ENCODE peak calls at places on chromosomes 11 and 22, in six cellular contexts. C is HCT116, J is K562, I is HepG2, P is H1, H is GM12878. W is an unnamed sample.

GRCh38 chr22:47304854-47305253 is 542.4 kb downstream of the TBC1D22A start:
- DNase-seq in C (no peak), J (no peak), I (no peak), P (no peak), H (no peak), W (no peak)

GRCh38 chr22:48663297-48663696 is 1164.4 kb downstream of the BRD1 start:
- DNase-seq in C (peak), J (peak), I (peak), P (no peak), H (no peak), W (no peak)

GRCh38 chr11:69880041-69880802 is 61.0 kb upstream of the FGF3 start:
- DNase-seq in C (no peak), J (no peak), I (no peak), P (peak), H (no peak), W (no peak)

GRCh38 chr11:115636686-115637555 is 132.7 kb upstream of the CADM1 start:
- DNase-seq in C (no peak), J (no peak), I (no peak), P (no peak), H (no peak), W (no peak)

GRCh38 chr22:35451602-35452001 is 51.7 kb downstream of the MCM5 start:
- DNase-seq in C (no peak), J (no peak), I (no peak), P (no peak), H (no peak), W (no peak)

GRCh38 chr11:126465573-126466287 is 110.2 kb downstream of the ST3GAL4 start:
- DNase-seq in C (no peak), J (no peak), I (no peak), P (no peak), H (peak), W (no peak)

GRCh38 chr11:45921561-45922424 is 663 bp upstream of the LARGE2 start:
- DNase-seq in C (no peak), J (no peak), I (peak), P (peak), H (no peak), W (peak)

GRCh38 chr11:117409511-117409910 is 81.9 kb downstream of the CEP164 start:
- DNase-seq in C (no peak), J (no peak), I (no peak), P (no peak), H (no peak), W (no peak)

GRCh38 chr11:44445500-44446340 is 119.7 kb upstream of the CD82 start:
- DNase-seq in C (no peak), J (no peak), I (no peak), P (no peak), H (no peak), W (peak)

GRCh38 chr11:19368726-19369364 is 128.1 kb upstream of the E2F8 start:
- DNase-seq in C (no peak), J (no peak), I (no peak), P (no peak), H (no peak), W (no peak)

GRCh38 chr11:36306888-36307287 is 10.8 kb downstream of the PRR5L start:
- DNase-seq in C (peak), J (no peak), I (peak), P (no peak), H (no peak), W (peak)

GRCh38 chr11:35177370-35177769 is 38.4 kb downstream of the CD44 start:
- DNase-seq in C (no peak), J (no peak), I (no peak), P (no peak), H (no peak), W (no peak)

GRCh38 chr11:7900686-7901085 is 30.4 kb downstream of the OR10A6 start:
- DNase-seq in C (no peak), J (no peak), I (no peak), P (no peak), H (no peak), W (no peak)

GRCh38 chr11:118401880-118402590 is 629 bp downstream of the ATP5MG start:
- DNase-seq in C (no peak), J (no peak), I (peak), P (peak), H (no peak), W (peak)

GRCh38 chr22:48423481-48423901 is 1404.2 kb downstream of the BRD1 start:
- DNase-seq in C (no peak), J (no peak), I (no peak), P (no peak), H (no peak), W (no peak)

GRCh38 chr22:50600967-50601668 is 525 bp downstream of the MAPK8IP2 start:
- DNase-seq in C (no peak), J (no peak), I (no peak), P (peak), H (no peak), W (no peak)

GRCh38 chr11:18312663-18313420 is 9.1 kb downstream of the HPS5 start:
- DNase-seq in C (no peak), J (no peak), I (no peak), P (no peak), H (no peak), W (no peak)

GRCh38 chr11:23112987-23113886 is 253.0 kb upstream of the CCDC179 start:
- DNase-seq in C (no peak), J (peak), I (peak), P (peak), H (no peak), W (peak)

GRCh38 chr11:13040969-13041561 is 31.9 kb downstream of the RASSF10 start:
- DNase-seq in C (no peak), J (no peak), I (no peak), P (no peak), H (no peak), W (no peak)

GRCh38 chr11:33655842-33656600 is 44.6 kb downstream of the C11orf91 start:
- DNase-seq in C (no peak), J (no peak), I (no peak), P (peak), H (peak), W (no peak)

GRCh38 chr11:46238967-46239800 is 38.3 kb upstream of the CREB3L1 start:
- DNase-seq in C (peak), J (peak), I (peak), P (peak), H (no peak), W (peak)

GRCh38 chr11:70760416-70761020 is 362.2 kb downstream of the CTTN start:
- DNase-seq in C (no peak), J (no peak), I (no peak), P (no peak), H (no peak), W (no peak)

GRCh38 chr11:76129729-76130128 is 76.6 kb downstream of the WNT11 start:
- DNase-seq in C (no peak), J (no peak), I (no peak), P (no peak), H (no peak), W (no peak)

DNA sequence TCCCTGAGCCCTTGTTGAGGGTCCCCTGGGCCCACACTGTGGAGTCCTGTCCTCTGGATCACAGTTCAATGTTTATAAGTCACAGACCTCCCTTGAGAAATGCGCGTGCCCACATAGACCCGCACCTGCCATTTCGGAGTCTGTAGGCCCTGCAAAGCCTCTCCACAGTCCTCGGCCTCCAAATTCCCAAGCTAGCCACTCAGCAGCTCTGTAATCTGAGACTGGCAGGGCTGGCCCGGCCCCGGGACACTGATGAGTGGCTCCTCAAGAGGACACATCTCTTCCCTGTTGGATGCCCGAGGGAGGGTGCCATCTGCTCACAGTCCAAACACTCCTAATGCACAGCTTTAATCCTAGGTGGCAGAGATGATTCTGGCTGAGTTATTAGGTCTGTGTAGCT is 39.1 kb downstream of the B3GAT1 start:
- DNase-seq in C (no peak), J (no peak), I (no peak), P (no peak), H (no peak), W (peak)
- TF ChIP-seq JUND in C (no peak), J (no peak), I (no peak), P (no peak), H (no peak), W (no peak)

GRCh38 chr11:128482092-128482491 is 105.3 kb downstream of the ETS1 start:
- DNase-seq in C (no peak), J (no peak), I (no peak), P (no peak), H (no peak), W (no peak)
- TF ChIP-seq JUND in C (no peak), J (no peak), I (no peak), P (no peak), H (no peak), W (no peak)

GRCh38 chr11:100687630-100688395 is 725 bp downstream of the ARHGAP42 start:
- DNase-seq in C (peak), J (peak), I (peak), P (peak), H (no peak), W (peak)
- TF ChIP-seq JUND in C (no peak), J (no peak), I (no peak), P (no peak), H (no peak), W (no peak)

DNA sequence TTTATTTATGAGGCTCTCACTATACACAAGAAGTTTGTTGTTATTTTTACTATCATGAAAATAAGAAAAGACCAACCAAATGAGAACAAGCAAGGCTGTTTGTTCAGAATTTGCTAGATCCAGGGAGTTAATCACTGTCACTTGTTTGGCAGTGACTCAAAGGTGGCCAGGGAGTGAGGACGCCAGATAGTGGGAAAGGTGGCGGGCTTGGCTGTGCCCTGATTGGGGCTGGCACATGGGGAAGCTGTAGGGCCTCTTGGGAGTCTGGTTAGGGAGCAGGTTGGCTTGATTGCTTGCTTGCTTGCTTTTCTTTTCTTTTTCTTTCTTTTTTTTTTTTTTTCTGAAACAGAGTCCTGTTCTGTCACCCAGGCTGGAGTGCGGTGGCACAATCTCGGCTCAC is 53.1 kb upstream of the SLC22A12 start:
- DNase-seq in C (no peak), J (no peak), I (no peak), P (no peak), H (no peak), W (no peak)
- TF ChIP-seq JUND in C (no peak), J (no peak), I (no peak), P (no peak), H (no peak), W (no peak)

DNA sequence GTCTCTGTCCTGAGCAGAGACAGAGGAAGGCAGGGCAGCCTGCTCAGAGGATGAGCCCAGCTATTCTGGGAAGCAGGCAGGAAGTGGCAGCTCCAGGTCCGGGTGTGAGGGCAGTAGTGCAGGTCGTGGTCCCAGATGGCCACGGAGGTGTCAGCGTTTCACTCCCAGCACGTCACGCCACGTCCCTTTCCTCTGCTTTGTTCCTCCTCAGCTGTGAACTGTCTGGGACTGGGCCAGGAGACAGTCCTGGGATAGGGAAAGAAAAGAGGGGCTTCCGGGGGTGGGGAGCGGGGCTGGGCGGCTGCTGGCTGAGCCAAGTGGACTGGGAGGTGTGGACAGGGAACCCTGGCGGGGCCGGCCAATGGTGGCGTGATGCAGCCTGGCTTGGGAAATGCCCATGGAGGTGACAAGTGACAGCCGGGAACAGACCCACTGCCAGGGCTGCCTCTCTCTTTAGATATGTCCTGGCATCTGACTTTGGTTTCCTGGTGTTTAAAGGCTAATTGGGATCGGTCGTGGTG is 64.7 kb downstream of the KCNQ1 start:
- DNase-seq in C (no peak), J (peak), I (no peak), P (no peak), H (no peak), W (no peak)
- TF ChIP-seq JUND in C (no peak), J (no peak), I (no peak), P (no peak), H (no peak), W (no peak)

GRCh38 chr11:94144664-94145063 is 16.0 kb downstream of the PANX1 start:
- DNase-seq in C (no peak), J (no peak), I (no peak), P (no peak), H (no peak), W (no peak)

GRCh38 chr11:94141511-94142307 is 13.1 kb downstream of the PANX1 start:
- DNase-seq in C (no peak), J (no peak), I (no peak), P (no peak), H (no peak), W (no peak)

GRCh38 chr11:94140154-94140655 is 11.6 kb downstream of the PANX1 start:
- DNase-seq in C (no peak), J (no peak), I (no peak), P (no peak), H (no peak), W (no peak)

GRCh38 chr11:94144233-94144632 is 15.6 kb downstream of the PANX1 start:
- DNase-seq in C (no peak), J (no peak), I (no peak), P (no peak), H (no peak), W (no peak)

GRCh38 chr11:94142308-94143277 is 14.0 kb downstream of the PANX1 start:
- DNase-seq in C (no peak), J (peak), I (peak), P (no peak), H (no peak), W (no peak)
- TF ChIP-seq JUND in C (no peak), J (no peak), I (no peak), P (no peak), H (no peak), W (no peak)